ENCODE peak calls at places on chromosomes 1 and 21, in four cellular contexts. One of them, this sample, is unnamed.

GRCh38 chr1:188314557-188315137 is 1485.9 kb downstream of the PLA2G4A start:
- DNase-seq in iris pigment epithelial cell: no peak
- DNase-seq in CD4-positive, alpha-beta T cell: no peak
- DNase-seq in hepatic stellate cell: no peak
- DNase-seq in this sample: no peak

GRCh38 chr1:223429821-223430220 is 36.6 kb downstream of the CCDC185 start:
- DNase-seq in hepatic stellate cell: no peak
- DNase-seq in iris pigment epithelial cell: no peak
- DNase-seq in CD4-positive, alpha-beta T cell: no peak
- DNase-seq in this sample: no peak

GRCh38 chr1:64721576-64722145 is 23.2 kb upstream of the RAVER2 start:
- DNase-seq in CD4-positive, alpha-beta T cell: no peak
- DNase-seq in hepatic stellate cell: no peak
- DNase-seq in iris pigment epithelial cell: no peak
- DNase-seq in this sample: no peak

GRCh38 chr1:152505083-152505482 is 5.5 kb upstream of the LCE5A start:
- DNase-seq in CD4-positive, alpha-beta T cell: no peak
- DNase-seq in hepatic stellate cell: no peak
- DNase-seq in iris pigment epithelial cell: no peak
- DNase-seq in this sample: no peak

GRCh38 chr1:164061528-164061927 is 497.5 kb upstream of the PBX1 start:
- DNase-seq in hepatic stellate cell: no peak
- DNase-seq in iris pigment epithelial cell: no peak
- DNase-seq in CD4-positive, alpha-beta T cell: no peak
- DNase-seq in this sample: no peak

GRCh38 chr1:54996359-54996868 is 2.3 kb upstream of the BSND start:
- DNase-seq in iris pigment epithelial cell: peak
- DNase-seq in CD4-positive, alpha-beta T cell: peak
- DNase-seq in hepatic stellate cell: peak
- DNase-seq in this sample: no peak

GRCh38 chr1:87956072-87956471 is 627.4 kb downstream of the LMO4 start:
- DNase-seq in iris pigment epithelial cell: peak
- DNase-seq in CD4-positive, alpha-beta T cell: no peak
- DNase-seq in hepatic stellate cell: peak
- DNase-seq in this sample: peak

GRCh38 chr1:181081399-181081798 is 7.1 kb upstream of the IER5 start:
- DNase-seq in iris pigment epithelial cell: no peak
- DNase-seq in CD4-positive, alpha-beta T cell: no peak
- DNase-seq in hepatic stellate cell: no peak
- DNase-seq in this sample: no peak

GRCh38 chr1:96710708-96711477 is 10.7 kb upstream of the PTBP2 start:
- DNase-seq in CD4-positive, alpha-beta T cell: no peak
- DNase-seq in iris pigment epithelial cell: peak
- DNase-seq in hepatic stellate cell: no peak
- DNase-seq in this sample: no peak

GRCh38 chr1:180623579-180624347 is 8.1 kb upstream of the XPR1 start:
- DNase-seq in iris pigment epithelial cell: peak
- DNase-seq in hepatic stellate cell: peak
- DNase-seq in CD4-positive, alpha-beta T cell: no peak
- DNase-seq in this sample: no peak

GRCh38 chr1:24502168-24503002 is at the start of gene RCAN3:
- DNase-seq in hepatic stellate cell: peak
- DNase-seq in CD4-positive, alpha-beta T cell: peak
- DNase-seq in iris pigment epithelial cell: peak
- DNase-seq in this sample: peak

GRCh38 chr21:28018213-28018612 is 974.5 kb downstream of the LTN1 start:
- DNase-seq in iris pigment epithelial cell: no peak
- DNase-seq in hepatic stellate cell: no peak
- DNase-seq in CD4-positive, alpha-beta T cell: no peak
- DNase-seq in this sample: no peak

GRCh38 chr1:3433076-3433475 is 21.4 kb upstream of the ARHGEF16 start:
- DNase-seq in hepatic stellate cell: no peak
- DNase-seq in CD4-positive, alpha-beta T cell: no peak
- DNase-seq in iris pigment epithelial cell: no peak
- DNase-seq in this sample: no peak

GRCh38 chr1:235835226-235835625 is 31.5 kb downstream of the LYST start:
- DNase-seq in iris pigment epithelial cell: peak
- DNase-seq in hepatic stellate cell: no peak
- DNase-seq in CD4-positive, alpha-beta T cell: no peak
- DNase-seq in this sample: no peak

GRCh38 chr1:220123889-220124288 is 30.0 kb downstream of the IARS2 start:
- DNase-seq in hepatic stellate cell: peak
- DNase-seq in CD4-positive, alpha-beta T cell: no peak
- DNase-seq in iris pigment epithelial cell: no peak
- DNase-seq in this sample: no peak

GRCh38 chr1:56064705-56065104 is 514.7 kb downstream of the PLPP3 start:
- DNase-seq in CD4-positive, alpha-beta T cell: no peak
- DNase-seq in hepatic stellate cell: no peak
- DNase-seq in iris pigment epithelial cell: peak
- DNase-seq in this sample: no peak

GRCh38 chr21:31945576-31945975 is 72.8 kb downstream of the HUNK start:
- DNase-seq in hepatic stellate cell: no peak
- DNase-seq in CD4-positive, alpha-beta T cell: no peak
- DNase-seq in iris pigment epithelial cell: peak
- DNase-seq in this sample: no peak